ENCODE peak calls at places on chromosomes 11 and 22, in four cellular contexts. M is HEK293T, D is NCI-H1105 treated with DMSO at 0.1 percent for 48 hours, I is cardiac muscle cell. A is an unnamed sample.

GRCh38 chr11:10502065-10502680 is 38.8 kb downstream of the RNF141 start:
- DNase-seq in I (no peak), M (no peak), D (no peak), A (no peak)

GRCh38 chr22:25172153-25172552 is 27.5 kb upstream of the CRYBB3 start:
- DNase-seq in D (no peak), M (no peak), I (peak; percentile 12), A (no peak)

GRCh38 chr11:107665016-107665415 is 46.8 kb downstream of the SLN start:
- DNase-seq in I (peak; percentile 25), D (peak; percentile 75), M (no peak), A (no peak)

GRCh38 chr11:124899376-124900145 is 1.9 kb upstream of the ROBO4 start:
- DNase-seq in I (no peak), D (no peak), M (no peak), A (no peak)

GRCh38 chr11:127491589-127491988 is 491.0 kb upstream of the KIRREL3 start:
- DNase-seq in D (no peak), I (no peak), M (no peak), A (no peak)

GRCh38 chr11:37963440-37963839 is 1365.4 kb upstream of the RAG2 start:
- DNase-seq in D (no peak), M (no peak), I (no peak), A (no peak)

GRCh38 chr11:131637469-131638175 is 267.2 kb downstream of the NTM start:
- DNase-seq in D (no peak), I (no peak), M (no peak), A (no peak)

GRCh38 chr11:130156108-130157022 is 3.2 kb upstream of the ST14 start:
- DNase-seq in D (no peak), M (no peak), I (peak; percentile 35), A (no peak)

GRCh38 chr11:101862410-101863233 is 52.2 kb upstream of the CEP126 start:
- DNase-seq in M (peak; percentile 32), D (peak; percentile 12), I (peak; percentile 83), A (no peak)

GRCh38 chr11:13721760-13722159 is 53.3 kb downstream of the FAR1 start:
- DNase-seq in D (no peak), M (no peak), I (peak; percentile 42), A (no peak)

GRCh38 chr22:30296851-30297250 is 7.5 kb upstream of the CASTOR1 start:
- DNase-seq in D (no peak), M (no peak), I (no peak), A (no peak)

GRCh38 chr11:63738720-63739360 is 29.7 kb downstream of the ZFTA start:
- DNase-seq in I (peak; percentile 87), D (peak; percentile 60), M (peak; percentile 65), A (no peak)

GRCh38 chr11:35105319-35106063 is 33.5 kb upstream of the CD44 start:
- DNase-seq in I (no peak), M (no peak), D (no peak), A (no peak)

GRCh38 chr11:135069884-135070283 is 657.8 kb upstream of the B3GAT1 start:
- DNase-seq in M (no peak), D (no peak), I (no peak), A (no peak)

GRCh38 chr11:119421941-119422504 is 949 bp downstream of the THY1 start:
- DNase-seq in M (no peak), I (peak; percentile 41), D (peak; percentile 38), A (no peak)

GRCh38 chr11:120645639-120646038 is 134.1 kb downstream of the GRIK4 start:
- DNase-seq in M (peak; percentile 60), D (peak; percentile 96), I (peak; percentile 6), A (no peak)

GRCh38 chr22:37740455-37741311 is 43.8 kb downstream of the TRIOBP start:
- DNase-seq in M (no peak), D (no peak), I (no peak), A (no peak)

GRCh38 chr11:62984451-62984991 is at the start of gene SLC22A6:
- DNase-seq in D (no peak), M (no peak), I (no peak), A (no peak)

GRCh38 chr11:20110908-20111669 is 49.2 kb downstream of the DBX1 start:
- DNase-seq in D (peak; percentile 79), I (peak; percentile 56), M (peak; percentile 79), A (no peak)

GRCh38 chr11:69531071-69531716 is 49.7 kb downstream of the LINC01488 start:
- DNase-seq in I (no peak), M (no peak), D (no peak), A (no peak)

GRCh38 chr11:69879734-69880005 is 60.5 kb upstream of the FGF3 start:
- DNase-seq in M (no peak), I (no peak), D (no peak), A (no peak)

GRCh38 chr11:68763926-68764657 is 12.8 kb upstream of the TESMIN start:
- DNase-seq in I (no peak), D (no peak), M (no peak), A (no peak)

GRCh38 chr11:119479685-119480275 is 56.8 kb upstream of the THY1 start:
- DNase-seq in M (no peak), D (no peak), I (peak; percentile 67), A (no peak)

GRCh38 chr22:17842386-17842785 is 68.1 kb upstream of the BID start:
- DNase-seq in I (peak; percentile 15), M (no peak), D (no peak), A (no peak)

GRCh38 chr22:37179126-37179470 is 8.9 kb downstream of the C1QTNF6 start:
- DNase-seq in D (no peak), I (no peak), M (no peak), A (no peak)

GRCh38 chr11:102269927-102270326 is 47.4 kb upstream of the BIRC3 start:
- DNase-seq in D (no peak), I (no peak), M (no peak), A (no peak)

GRCh38 chr11:131246589-131247164 is 123.7 kb upstream of the NTM start:
- DNase-seq in I (peak; percentile 19), D (peak; percentile 46), M (peak; percentile 49), A (peak; percentile 29)

GRCh38 chr11:64206457-64207246 is at the start of gene FERMT3:
- DNase-seq in D (no peak), I (no peak), M (no peak), A (no peak)

GRCh38 chr11:68889948-68890446 is 13.6 kb downstream of the MRPL21 start:
- DNase-seq in M (peak; percentile 39), I (peak; percentile 80), D (no peak), A (no peak)

GRCh38 chr11:126601550-126602215 is 246.2 kb downstream of the ST3GAL4 start:
- DNase-seq in I (no peak), M (no peak), D (no peak), A (no peak)

GRCh38 chr11:1220941-1221721 is 1.7 kb upstream of the MUC5B start:
- DNase-seq in I (no peak), M (no peak), D (peak; percentile 3), A (no peak)

GRCh38 chr11:22192642-22193347 is at the start of gene ANO5:
- DNase-seq in D (peak; percentile 72), M (peak; percentile 71), I (peak; percentile 7), A (peak; percentile 66)

GRCh38 chr11:12016246-12016645 is 7.8 kb upstream of the DKK3 start:
- DNase-seq in D (no peak), M (no peak), I (no peak), A (no peak)

GRCh38 chr11:34028407-34028804 is 23.1 kb upstream of the CAPRIN1 start:
- DNase-seq in M (no peak), I (no peak), D (no peak), A (no peak)

A was measured in occipital lobe.